ENCODE peak calls at places on chromosomes 5 and 9, in six cellular contexts. H, X, N, S, D and R are unnamed samples.

GRCh38 chr9:127754099-127754760 is 19.1 kb upstream of the TOR2A start:
- DNase-seq in H (no peak), X (no peak), N (no peak), S (no peak), D (no peak), R (no peak)

GRCh38 chr9:133112361-133113026 is 8.5 kb downstream of the RALGDS start:
- DNase-seq in H (no peak), X (no peak), N (peak), S (peak), D (no peak), R (no peak)

GRCh38 chr9:90433398-90433890 is 209.2 kb downstream of the DIRAS2 start:
- DNase-seq in H (peak), X (no peak), N (no peak), S (no peak), D (no peak), R (peak)

GRCh38 chr5:32110081-32110696 is 63.9 kb downstream of the GOLPH3 start:
- DNase-seq in H (no peak), X (no peak), N (no peak), S (no peak), D (no peak), R (no peak)

GRCh38 chr9:4517274-4517673 is 27.0 kb downstream of the SLC1A1 start:
- DNase-seq in H (peak), X (no peak), N (no peak), S (no peak), D (no peak), R (no peak)

GRCh38 chr9:110814159-110814558 is 145.6 kb downstream of the MUSK start:
- DNase-seq in H (no peak), X (no peak), N (no peak), S (no peak), D (no peak), R (no peak)

GRCh38 chr9:135326141-135326540 is 153.4 kb upstream of the PPP1R26 start:
- DNase-seq in H (no peak), X (no peak), N (no peak), S (no peak), D (no peak), R (no peak)

GRCh38 chr9:111399772-111400563 is 69.9 kb upstream of the OR2K2 start:
- DNase-seq in H (peak), X (no peak), N (no peak), S (no peak), D (peak), R (peak)

GRCh38 chr5:113264061-113264460 is 170.7 kb downstream of the TSSK1B start:
- DNase-seq in H (no peak), X (no peak), N (no peak), S (no peak), D (no peak), R (no peak)

GRCh38 chr5:176379881-176380280 is 8.5 kb downstream of the NOP16 start:
- DNase-seq in H (no peak), X (no peak), N (no peak), S (peak), D (no peak), R (no peak)

GRCh38 chr5:163727028-163727427 is 221.6 kb downstream of the MAT2B start:
- DNase-seq in H (peak), X (no peak), N (no peak), S (no peak), D (no peak), R (no peak)